ENCODE peak calls at places on chromosomes 7 and 10, in six cellular contexts. D is astrocyte of the cerebellum, Q is ascending aorta, H is fibroblast of villous mesenchyme, L is endothelial cell, V is neural progenitor cell. G is an unnamed sample.

GRCh38 chr7:25726180-25726579 is 425.8 kb upstream of the NFE2L3 start:
- DNase-seq in D (no peak), Q (no peak), H (no peak), L (no peak), V (peak), G (peak)

GRCh38 chr10:60206735-60207134 is 182.9 kb downstream of the ANK3 start:
- DNase-seq in D (no peak), Q (peak), H (peak), L (no peak), V (no peak), G (no peak)

GRCh38 chr7:55538538-55538937 is 33.8 kb downstream of the VOPP1 start:
- DNase-seq in D (peak), Q (no peak), H (peak), L (no peak), V (no peak), G (no peak)

GRCh38 chr7:5596046-5596895 is 172.6 kb upstream of the TNRC18 start:
- DNase-seq in D (peak), Q (peak), H (peak), L (peak), V (peak), G (peak)

GRCh38 chr10:121696854-121697253 is 98.6 kb upstream of the FGFR2 start:
- DNase-seq in D (no peak), Q (no peak), H (peak), L (peak), V (peak), G (peak)

GRCh38 chr7:15703732-15704131 is 17.2 kb upstream of the MEOX2 start:
- DNase-seq in D (no peak), Q (no peak), H (no peak), L (no peak), V (no peak), G (no peak)

GRCh38 chr7:25858562-25859411 is 293.2 kb upstream of the NFE2L3 start:
- DNase-seq in D (no peak), Q (no peak), H (no peak), L (peak), V (peak), G (peak)

GRCh38 chr10:126027707-126028106 is 131.3 kb downstream of the FANK1 start:
- DNase-seq in D (no peak), Q (no peak), H (no peak), L (no peak), V (no peak), G (no peak)

GRCh38 chr7:76071316-76072242 is 23.7 kb downstream of the MDH2 start:
- DNase-seq in D (no peak), Q (no peak), H (peak), L (no peak), V (peak), G (peak)

GRCh38 chr7:159025161-159025779 is 119.4 kb downstream of the VIPR2 start:
- DNase-seq in D (no peak), Q (peak), H (no peak), L (no peak), V (no peak), G (no peak)

GRCh38 chr10:74194999-74195398 is 44.0 kb downstream of the ADK start:
- DNase-seq in D (no peak), Q (no peak), H (no peak), L (no peak), V (no peak), G (no peak)

GRCh38 chr10:101280511-101280910 is 51.2 kb upstream of the LBX1 start:
- DNase-seq in D (no peak), Q (no peak), H (no peak), L (no peak), V (peak), G (no peak)

DNA sequence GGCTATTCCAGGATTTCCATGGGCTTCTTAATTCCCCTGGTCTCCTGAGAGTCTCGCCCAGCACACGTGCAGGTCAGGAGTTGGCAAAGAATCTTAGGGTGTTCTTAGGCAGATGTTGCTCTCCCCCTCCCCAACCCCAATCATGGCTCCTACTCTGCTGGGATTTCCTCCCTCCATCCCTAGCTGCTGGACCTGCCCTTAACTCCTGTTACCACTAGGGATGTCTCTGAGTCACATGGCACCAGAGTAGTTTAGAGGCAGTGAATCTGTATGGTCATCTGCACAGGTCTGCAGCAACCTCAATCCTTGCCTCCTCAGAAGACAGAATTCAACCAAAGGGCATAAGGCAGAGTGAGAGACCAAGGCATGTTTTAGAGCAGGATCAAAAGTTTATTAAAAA is 51.8 kb upstream of the CHST3 start:
- DNase-seq in D (no peak), Q (no peak), H (no peak), L (no peak), V (no peak), G (no peak)
- TF ChIP-seq CTCF in D (peak), Q (no peak), H (no peak), L (no peak), V (no peak), G (no peak)

GRCh38 chr7:69825031-69825681 is 226.9 kb downstream of the AUTS2 start:
- DNase-seq in D (no peak), Q (no peak), H (no peak), L (no peak), V (no peak), G (no peak)
- TF ChIP-seq CTCF in D (peak), Q (no peak), H (no peak), L (no peak), V (no peak), G (no peak)

GRCh38 chr7:128017460-128017859 is 13.8 kb downstream of the LRRC4 start:
- DNase-seq in D (no peak), Q (no peak), H (no peak), L (no peak), V (no peak), G (no peak)

GRCh38 chr7:128021361-128021760 is 9.9 kb downstream of the LRRC4 start:
- DNase-seq in D (no peak), Q (no peak), H (no peak), L (no peak), V (no peak), G (no peak)

GRCh38 chr7:128017880-128018845 is 13.1 kb downstream of the LRRC4 start:
- DNase-seq in D (peak), Q (no peak), H (no peak), L (no peak), V (no peak), G (no peak)

GRCh38 chr7:128019330-128019729 is 11.9 kb downstream of the LRRC4 start:
- DNase-seq in D (no peak), Q (no peak), H (no peak), L (no peak), V (peak), G (no peak)

GRCh38 chr7:128020161-128020560 is 11.1 kb downstream of the LRRC4 start:
- DNase-seq in D (no peak), Q (no peak), H (no peak), L (peak), V (peak), G (no peak)
- TF ChIP-seq CTCF in D (peak), Q (no peak), H (peak), L (peak), V (peak), G (peak)

GRCh38 chr7:74362262-74362661 is 73.1 kb downstream of the CLIP2 start:
- DNase-seq in D (no peak), Q (no peak), H (no peak), L (no peak), V (no peak), G (no peak)

GRCh38 chr7:74360008-74360407 is 70.8 kb downstream of the CLIP2 start:
- DNase-seq in D (no peak), Q (no peak), H (no peak), L (no peak), V (no peak), G (no peak)

GRCh38 chr7:74365320-74366022 is 76.3 kb downstream of the CLIP2 start:
- DNase-seq in D (peak), Q (peak), H (peak), L (peak), V (peak), G (peak)

DNA sequence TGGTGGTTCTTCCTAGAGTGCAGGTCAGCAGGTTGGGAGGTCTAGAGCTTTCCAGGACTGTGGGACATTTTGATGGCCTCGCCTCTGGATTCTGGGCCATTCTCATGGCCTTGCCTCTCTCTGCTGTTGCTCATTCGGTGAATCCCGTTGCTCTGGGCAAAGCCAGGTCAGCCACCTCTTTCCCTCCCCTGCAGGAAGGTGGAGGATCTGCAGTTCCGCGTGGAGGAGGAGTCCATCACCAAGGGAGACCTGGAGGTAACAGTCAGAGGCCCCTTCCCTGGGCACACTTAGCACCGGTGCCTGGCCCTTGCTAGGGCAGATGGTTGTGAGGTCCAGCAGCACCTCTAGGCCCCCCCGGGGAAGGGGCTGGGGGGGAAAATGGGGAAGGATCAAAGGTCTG is 74.9 kb downstream of the CLIP2 start:
- DNase-seq in D (no peak), Q (no peak), H (no peak), L (peak), V (peak), G (no peak)
- TF ChIP-seq CTCF in D (peak), Q (no peak), H (peak), L (peak), V (peak), G (peak)

DNA sequence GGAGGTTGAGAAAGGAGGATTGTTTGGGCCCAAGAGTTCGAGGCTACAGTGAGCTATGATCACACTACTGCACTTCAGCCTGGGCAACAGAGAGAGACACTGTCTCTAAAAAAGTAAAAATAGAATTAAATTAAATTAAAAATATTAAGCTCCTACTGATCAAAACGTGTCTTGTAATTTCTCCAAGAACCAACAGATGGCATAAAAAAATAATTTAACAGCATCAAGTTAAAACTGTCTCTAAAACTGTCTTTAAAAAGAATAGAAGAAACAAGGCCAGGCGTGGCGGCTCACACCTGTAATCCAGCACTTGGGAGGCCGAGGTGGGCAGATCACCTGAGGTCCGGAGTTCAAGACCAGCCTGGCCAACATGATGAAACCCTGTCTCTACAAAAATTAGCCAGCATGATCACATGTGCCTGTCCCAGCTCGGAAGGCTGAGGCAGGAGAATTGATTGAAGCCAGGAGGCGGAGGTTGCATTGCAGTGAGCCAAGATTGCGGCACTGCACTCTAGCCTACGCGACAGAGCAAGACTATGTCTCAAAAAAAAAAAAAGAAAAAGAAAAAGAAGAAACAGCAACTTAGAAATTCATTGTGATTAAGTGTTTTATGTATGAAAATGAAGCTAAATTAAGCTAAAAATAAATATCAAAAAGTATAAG is 24.5 kb downstream of the MTPAP start:
- DNase-seq in D (no peak), Q (no peak), H (no peak), L (no peak), V (no peak), G (no peak)
- TF ChIP-seq CTCF in D (no peak), Q (no peak), H (no peak), L (no peak), V (no peak), G (no peak)

DNA sequence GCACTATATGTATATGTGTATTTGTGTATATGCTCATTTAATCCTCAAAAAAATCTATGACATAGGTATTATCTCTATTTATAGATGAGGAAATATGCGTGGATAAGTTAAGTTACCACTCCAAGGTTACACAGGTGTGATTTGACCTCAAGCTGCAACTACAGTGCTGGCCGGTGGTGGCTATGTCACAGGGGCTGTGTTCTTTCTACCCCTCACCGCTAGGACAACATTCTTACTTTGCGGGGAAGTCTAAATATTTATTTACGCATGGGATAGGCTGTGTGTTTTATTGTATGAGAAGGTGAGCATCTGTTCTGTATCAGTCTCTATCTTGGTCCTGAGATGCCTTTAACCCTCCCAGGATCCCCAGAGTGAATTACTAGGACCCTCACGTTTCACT is 60.0 kb downstream of the CREB5 start:
- DNase-seq in D (no peak), Q (no peak), H (no peak), L (no peak), V (no peak), G (no peak)
- TF ChIP-seq CTCF in D (no peak), Q (no peak), H (no peak), L (no peak), V (no peak), G (no peak)